ENCODE peak calls at places on chromosomes 3 and 15, in five cellular contexts. One of them, this sample, is unnamed.
A peak's percentile ranks its signal among the peaks of the same experiment; 100 is the strongest.

GRCh38 chr15:101308604-101309435 is 13.8 kb upstream of the SNRPA1 start:
- DNase-seq in body of pancreas: no peak
- DNase-seq in OCI-LY7: no peak
- DNase-seq in stomach: peak; percentile 20
- DNase-seq in upper lobe of right lung: peak; percentile 40
- DNase-seq in this sample: no peak

GRCh38 chr3:87309601-87310000 is 33.2 kb upstream of the POU1F1 start:
- DNase-seq in upper lobe of right lung: no peak
- DNase-seq in stomach: no peak
- DNase-seq in OCI-LY7: no peak
- DNase-seq in body of pancreas: no peak
- DNase-seq in this sample: no peak

GRCh38 chr3:194256040-194256945 is 94.8 kb downstream of the CPN2 start:
- DNase-seq in upper lobe of right lung: no peak
- DNase-seq in OCI-LY7: no peak
- DNase-seq in body of pancreas: no peak
- DNase-seq in stomach: peak; percentile 20
- DNase-seq in this sample: no peak

GRCh38 chr3:86995537-86995936 is 4.6 kb upstream of the VGLL3 start:
- DNase-seq in stomach: no peak
- DNase-seq in upper lobe of right lung: no peak
- DNase-seq in OCI-LY7: no peak
- DNase-seq in body of pancreas: no peak
- DNase-seq in this sample: no peak

GRCh38 chr3:187015903-187016638 is 85.7 kb downstream of the ST6GAL1 start:
- DNase-seq in OCI-LY7: peak; percentile 82
- DNase-seq in stomach: no peak
- DNase-seq in upper lobe of right lung: no peak
- DNase-seq in body of pancreas: no peak
- DNase-seq in this sample: no peak

GRCh38 chr15:80706161-80706560 is 11.1 kb downstream of the ABHD17C start:
- DNase-seq in upper lobe of right lung: no peak
- DNase-seq in stomach: no peak
- DNase-seq in OCI-LY7: no peak
- DNase-seq in body of pancreas: no peak
- DNase-seq in this sample: no peak

GRCh38 chr3:179432021-179432420 is 19.2 kb downstream of the GNB4 start:
- DNase-seq in upper lobe of right lung: no peak
- DNase-seq in OCI-LY7: peak; percentile 71
- DNase-seq in body of pancreas: no peak
- DNase-seq in stomach: no peak
- DNase-seq in this sample: no peak

GRCh38 chr15:74226761-74227540 is 9.2 kb upstream of the CCDC33 start:
- DNase-seq in body of pancreas: no peak
- DNase-seq in upper lobe of right lung: no peak
- DNase-seq in OCI-LY7: no peak
- DNase-seq in stomach: no peak
- DNase-seq in this sample: no peak

GRCh38 chr3:191260431-191261303 is 61.6 kb downstream of the OSTN start:
- DNase-seq in body of pancreas: no peak
- DNase-seq in OCI-LY7: no peak
- DNase-seq in upper lobe of right lung: no peak
- DNase-seq in stomach: no peak
- DNase-seq in this sample: no peak

GRCh38 chr3:159126261-159127020 is 324.6 kb downstream of the MFSD1 start:
- DNase-seq in stomach: no peak
- DNase-seq in upper lobe of right lung: no peak
- DNase-seq in body of pancreas: no peak
- DNase-seq in OCI-LY7: no peak
- DNase-seq in this sample: no peak

GRCh38 chr3:127339943-127340861 is 52.4 kb upstream of the PRR20G start:
- DNase-seq in upper lobe of right lung: no peak
- DNase-seq in body of pancreas: no peak
- DNase-seq in OCI-LY7: no peak
- DNase-seq in stomach: no peak
- DNase-seq in this sample: no peak

GRCh38 chr3:55416381-55416821 is 70.7 kb downstream of the WNT5A start:
- DNase-seq in body of pancreas: no peak
- DNase-seq in OCI-LY7: no peak
- DNase-seq in stomach: no peak
- DNase-seq in upper lobe of right lung: no peak
- DNase-seq in this sample: no peak

GRCh38 chr15:93189562-93189961 is 100.6 kb upstream of the RGMA start:
- DNase-seq in OCI-LY7: no peak
- DNase-seq in upper lobe of right lung: no peak
- DNase-seq in body of pancreas: no peak
- DNase-seq in stomach: no peak
- DNase-seq in this sample: no peak

GRCh38 chr15:56792211-56792610 is 58.9 kb upstream of the ZNF280D start:
- DNase-seq in body of pancreas: no peak
- DNase-seq in upper lobe of right lung: no peak
- DNase-seq in OCI-LY7: no peak
- DNase-seq in stomach: no peak
- DNase-seq in this sample: no peak
- TF ChIP-seq CTCF in body of pancreas: no peak
- TF ChIP-seq CTCF in upper lobe of right lung: no peak
- TF ChIP-seq CTCF in OCI-LY7: no peak
- TF ChIP-seq CTCF in stomach: no peak
- TF ChIP-seq CTCF in this sample: no peak

GRCh38 chr3:71006810-71007785 is 576.4 kb downstream of the FOXP1 start:
- DNase-seq in body of pancreas: peak; percentile 22
- DNase-seq in stomach: no peak
- DNase-seq in OCI-LY7: peak; percentile 74
- DNase-seq in upper lobe of right lung: no peak
- DNase-seq in this sample: no peak
- H3K27ac ChIP-seq in body of pancreas: peak overlapping the region; percentile 43
- H3K27ac ChIP-seq in stomach: peak overlapping the region; percentile 65
- H3K27ac ChIP-seq in OCI-LY7: no peak overlapping the region
- H3K27ac ChIP-seq in upper lobe of right lung: peak overlapping the region; percentile 47
- H3K27ac ChIP-seq in this sample: peak overlapping the region; percentile 67

DNA sequence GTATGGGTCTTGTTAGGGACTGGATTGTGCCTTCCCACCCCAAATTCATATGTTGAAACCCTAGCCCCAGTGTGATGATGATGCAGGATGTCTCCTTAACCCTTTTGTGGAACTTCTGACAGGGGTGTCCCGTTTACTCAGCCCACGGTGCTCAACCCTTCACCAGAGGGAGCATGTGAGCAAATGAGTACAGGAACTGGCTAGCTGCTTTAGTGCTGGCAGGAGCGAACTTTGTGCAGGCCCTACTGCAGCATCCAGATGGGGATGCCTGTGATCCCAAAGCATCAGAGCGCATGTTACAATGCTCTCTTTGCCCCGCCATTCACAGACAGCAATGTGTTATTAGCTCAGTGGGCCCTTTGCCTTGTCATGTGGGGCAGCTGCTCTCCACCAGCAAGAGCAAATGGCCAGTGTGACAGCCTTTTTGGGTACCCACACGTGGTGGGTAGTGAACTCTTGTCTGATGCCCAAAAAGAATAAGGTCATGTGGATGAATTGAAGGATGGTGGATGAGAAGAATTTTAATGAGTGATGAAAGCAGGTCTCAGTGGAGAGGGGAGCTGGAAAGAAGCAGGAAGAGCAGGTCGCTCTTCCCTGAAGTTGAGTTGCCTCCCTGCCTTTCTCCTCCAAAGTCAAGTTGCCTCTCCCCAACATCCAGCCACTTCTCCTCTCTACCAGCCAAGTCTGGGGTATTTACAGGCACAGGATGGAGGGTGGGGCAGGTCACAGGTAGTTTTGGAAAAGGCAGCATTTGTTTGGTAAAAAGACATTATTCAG is 63.3 kb upstream of the STRIT1 start:
- DNase-seq in body of pancreas: no peak
- DNase-seq in OCI-LY7: peak; percentile 45
- DNase-seq in upper lobe of right lung: no peak
- DNase-seq in stomach: no peak
- DNase-seq in this sample: no peak
- TF ChIP-seq CTCF in body of pancreas: no peak
- TF ChIP-seq CTCF in OCI-LY7: peak; percentile 61
- TF ChIP-seq CTCF in upper lobe of right lung: no peak
- TF ChIP-seq CTCF in stomach: no peak
- TF ChIP-seq CTCF in this sample: no peak

DNA sequence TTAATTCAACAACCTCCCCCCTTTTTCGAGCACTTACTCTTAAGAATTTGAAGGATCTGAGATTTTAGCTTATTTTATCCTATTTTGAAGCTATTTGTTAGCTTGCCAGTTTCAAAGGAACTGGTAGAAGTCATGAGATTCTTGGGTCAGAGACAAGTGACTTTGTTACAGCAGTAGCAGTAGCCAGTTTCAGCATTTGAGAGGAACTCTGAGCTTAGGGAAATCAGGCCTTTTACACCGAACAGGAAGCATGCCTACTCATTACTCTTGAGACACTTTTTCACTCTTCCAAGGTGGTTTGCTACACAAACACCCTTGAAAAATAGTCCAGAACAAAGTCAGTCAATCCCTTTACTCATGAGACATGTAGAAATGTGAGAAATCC is 24.5 kb upstream of the TM4SF1 start:
- DNase-seq in stomach: no peak
- DNase-seq in body of pancreas: no peak
- DNase-seq in upper lobe of right lung: no peak
- DNase-seq in OCI-LY7: no peak
- DNase-seq in this sample: no peak
- H3K27ac ChIP-seq in stomach: peak overlapping the region; percentile 95
- H3K27ac ChIP-seq in body of pancreas: peak overlapping the region; percentile 96
- H3K27ac ChIP-seq in upper lobe of right lung: peak overlapping the region; percentile 80
- H3K27ac ChIP-seq in OCI-LY7: no peak overlapping the region
- H3K27ac ChIP-seq in this sample: peak overlapping the region; percentile 79

GRCh38 chr3:66822059-66823009 is 175.8 kb upstream of the KBTBD8 start:
- DNase-seq in OCI-LY7: peak; percentile 73
- DNase-seq in stomach: peak; percentile 80
- DNase-seq in upper lobe of right lung: no peak
- DNase-seq in body of pancreas: peak; percentile 78
- DNase-seq in this sample: peak; percentile 5
- TF ChIP-seq CTCF in OCI-LY7: peak; percentile 91
- TF ChIP-seq CTCF in stomach: peak; percentile 50
- TF ChIP-seq CTCF in upper lobe of right lung: peak; percentile 80
- TF ChIP-seq CTCF in body of pancreas: peak; percentile 78
- TF ChIP-seq CTCF in this sample: peak; percentile 75

GRCh38 chr3:16179771-16180736 is 5.6 kb downstream of the GALNT15 start:
- DNase-seq in stomach: no peak
- DNase-seq in upper lobe of right lung: no peak
- DNase-seq in OCI-LY7: no peak
- DNase-seq in body of pancreas: no peak
- DNase-seq in this sample: no peak
- H3K27ac ChIP-seq in stomach: no peak overlapping the region
- H3K27ac ChIP-seq in upper lobe of right lung: no peak overlapping the region
- H3K27ac ChIP-seq in OCI-LY7: no peak overlapping the region
- H3K27ac ChIP-seq in body of pancreas: no peak overlapping the region
- H3K27ac ChIP-seq in this sample: no peak overlapping the region